ENCODE peak calls at places on chromosomes 6 and 20, in seven cellular contexts. Z, T, B, P, U, M and L are unnamed samples. For H3K4me1 and H3K9me3, the result is how much of the 10 kb centered on the place peaks cover.

GRCh38 chr20:44714701-44715494 is at the start of gene CCN5:
- DNase-seq in P (no peak), M (peak), B (peak), T (peak), Z (no peak), U (peak), L (no peak)

GRCh38 chr20:61254881-61255589 is 3.0 kb downstream of the CDH4 start:
- DNase-seq in U (peak), T (no peak), M (peak), P (no peak), Z (no peak), B (no peak), L (no peak)

GRCh38 chr6:146026873-146027272 is 2.0 kb upstream of the GRM1 start:
- DNase-seq in T (no peak), M (no peak), B (no peak), P (no peak), U (no peak), Z (no peak), L (no peak)

GRCh38 chr6:132687306-132687705 is 26.5 kb downstream of the VNN1 start:
- DNase-seq in U (peak), T (no peak), Z (peak), M (peak), B (no peak), P (no peak), L (no peak)

GRCh38 chr20:23159256-23159922 is 73.3 kb upstream of the CD93 start:
- DNase-seq in U (no peak), T (no peak), P (no peak), Z (no peak), M (no peak), B (no peak), L (no peak)

GRCh38 chr20:62133864-62134263 is 9.3 kb downstream of the PSMA7 start:
- DNase-seq in U (no peak), M (no peak), B (no peak), Z (no peak), T (no peak), P (no peak), L (no peak)

GRCh38 chr6:130215526-130215925 is 7.2 kb downstream of the SAMD3 start:
- DNase-seq in M (no peak), T (no peak), Z (no peak), P (peak), B (no peak), U (no peak), L (peak)

GRCh38 chr6:26659042-26659359 is 545 bp downstream of the ZNF322 start:
- DNase-seq in M (no peak), U (peak), Z (no peak), T (no peak), P (no peak), B (no peak), L (no peak)

GRCh38 chr6:121823437-121823851 is 388.0 kb downstream of the GJA1 start:
- DNase-seq in B (no peak), T (no peak), U (no peak), Z (peak), M (peak), P (no peak), L (no peak)

GRCh38 chr20:47221036-47221625 is 135.4 kb downstream of the ZMYND8 start:
- DNase-seq in M (no peak), B (no peak), P (no peak), Z (no peak), U (no peak), T (no peak), L (no peak)

GRCh38 chr20:49882171-49882970 is 33.0 kb downstream of the SPATA2 start:
- DNase-seq in U (no peak), T (no peak), M (no peak), B (no peak), Z (no peak), P (no peak), L (no peak)

GRCh38 chr6:35804996-35805736 is at the start of gene LHFPL5:
- DNase-seq in U (no peak), T (peak), M (no peak), Z (peak), B (peak), P (peak), L (peak)

GRCh38 chr6:42333622-42334021 is 116.0 kb upstream of the MRPS10 start:
- DNase-seq in T (no peak), M (no peak), P (no peak), Z (no peak), B (no peak), U (no peak), L (no peak)

GRCh38 chr6:121436966-121437756 is 1.7 kb downstream of the GJA1 start:
- DNase-seq in B (peak), P (no peak), T (no peak), M (peak), Z (no peak), U (peak), L (peak)

GRCh38 chr6:136208783-136209182 is 41.3 kb downstream of the MTFR2 start:
- DNase-seq in B (no peak), U (no peak), Z (no peak), P (no peak), T (no peak), M (no peak), L (no peak)

GRCh38 chr20:3808141-3808479 is 12.0 kb downstream of the CDC25B start:
- DNase-seq in T (peak), M (peak), U (peak), Z (peak), B (peak), P (no peak), L (no peak)

GRCh38 chr20:33653900-33654596 is 8.1 kb upstream of the C20orf144 start:
- DNase-seq in P (no peak), B (no peak), U (peak), T (peak), M (no peak), Z (peak), L (no peak)

GRCh38 chr6:125019281-125019680 is 57.0 kb downstream of the RNF217 start:
- DNase-seq in Z (no peak), U (no peak), M (no peak), P (no peak), B (no peak), T (no peak), L (no peak)

GRCh38 chr6:125018136-125018535 is 55.9 kb downstream of the RNF217 start:
- DNase-seq in M (no peak), B (no peak), U (no peak), P (no peak), Z (no peak), T (no peak), L (no peak)

GRCh38 chr6:125019873-125020272 is 57.6 kb downstream of the RNF217 start:
- DNase-seq in M (no peak), U (no peak), T (no peak), Z (no peak), P (no peak), B (no peak), L (no peak)

GRCh38 chr6:125014157-125014957 is 52.1 kb downstream of the RNF217 start:
- DNase-seq in T (no peak), P (no peak), B (no peak), M (peak), U (peak), Z (no peak), L (no peak)

DNA sequence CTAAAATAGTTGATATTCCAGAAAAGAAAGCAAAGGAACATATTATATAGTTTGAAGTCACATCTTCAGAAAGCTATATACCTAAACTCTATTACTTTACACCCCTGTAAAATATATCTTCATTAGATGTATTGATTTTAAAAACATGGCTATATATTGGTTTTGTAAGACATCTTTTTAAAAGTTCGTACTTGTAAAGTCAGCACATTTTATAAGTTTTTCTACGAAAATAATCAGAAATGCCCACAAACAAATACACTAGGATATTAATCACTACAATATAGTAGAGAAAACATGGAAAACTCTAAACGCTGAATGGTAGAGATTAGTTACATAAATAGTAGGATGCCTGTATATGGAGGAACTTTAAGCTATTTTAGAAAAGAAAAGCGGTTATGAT is 52.9 kb downstream of the RNF217 start:
- DNase-seq in P (no peak), T (no peak), M (no peak), U (no peak), B (no peak), Z (no peak), L (no peak)
- H3K4me1 ChIP-seq in P (under half), T (under half), M (under half), U (under half), B (under half), Z (under half), L (under half)

DNA sequence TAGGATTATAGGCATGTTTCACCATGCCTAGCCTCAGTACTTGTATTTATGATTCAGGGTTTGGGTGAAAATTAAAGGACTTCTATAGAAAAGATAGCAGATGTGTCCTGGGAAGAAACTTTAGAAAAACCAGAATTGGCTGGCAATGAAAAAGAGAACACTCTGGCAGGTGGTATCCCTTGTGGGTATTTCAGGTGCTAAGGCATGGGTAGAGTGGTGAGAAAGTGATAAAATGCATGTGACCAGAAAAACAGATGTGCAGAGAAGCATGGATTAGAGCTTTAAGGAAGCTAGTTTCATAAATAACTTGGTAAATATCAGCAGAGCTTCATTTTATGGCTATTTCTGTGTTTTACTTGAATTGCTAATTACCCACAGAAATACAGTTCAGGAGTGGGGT is 622.2 kb downstream of the DOK5 start:
- DNase-seq in T (no peak), M (no peak), P (no peak), B (no peak), U (no peak), Z (no peak), L (no peak)
- H3K9me3 ChIP-seq in T (under half), M (under half), P (under half), B (under half), U (under half), Z (under half), L (under half)

GRCh38 chr6:151509048-151509447 is 15.2 kb downstream of the CCDC170 start:
- DNase-seq in Z (no peak), B (no peak), U (no peak), M (no peak), T (no peak), P (no peak), L (no peak)
- H3K4me3 ChIP-seq in Z (no peak), B (no peak), U (no peak), M (no peak), T (no peak), P (no peak), L (no peak)

GRCh38 chr6:25014806-25015560 is 79.2 kb upstream of the RIPOR2 start:
- DNase-seq in B (no peak), T (no peak), M (peak), U (peak), P (no peak), Z (peak), L (no peak)

GRCh38 chr6:25013249-25013648 is 77.5 kb upstream of the RIPOR2 start:
- DNase-seq in B (no peak), U (no peak), Z (no peak), P (no peak), M (no peak), T (no peak), L (no peak)

GRCh38 chr6:25010917-25011625 is 75.3 kb upstream of the RIPOR2 start:
- DNase-seq in U (peak), M (peak), Z (no peak), P (no peak), B (no peak), T (no peak), L (no peak)

GRCh38 chr6:25014375-25014774 is 78.6 kb upstream of the RIPOR2 start:
- DNase-seq in M (no peak), B (no peak), Z (no peak), T (no peak), P (no peak), U (no peak), L (no peak)

GRCh38 chr6:25012657-25013056 is 76.9 kb upstream of the RIPOR2 start:
- DNase-seq in U (peak), T (no peak), Z (peak), M (peak), P (no peak), B (no peak), L (no peak)
- H3K4me1 ChIP-seq in U (half or more), T (under half), Z (under half), M (under half), P (half or more), B (under half), L (under half)

GRCh38 chr6:56521988-56522387 is 120.7 kb downstream of the DST start:
- DNase-seq in M (peak), T (no peak), P (no peak), B (no peak), U (no peak), Z (no peak), L (no peak)

GRCh38 chr6:56520218-56520617 is 122.5 kb downstream of the DST start:
- DNase-seq in B (no peak), T (no peak), M (no peak), Z (no peak), U (no peak), P (no peak), L (no peak)

GRCh38 chr6:56522871-56523270 is 119.8 kb downstream of the DST start:
- DNase-seq in T (no peak), Z (no peak), B (no peak), P (no peak), M (no peak), U (no peak), L (no peak)

GRCh38 chr6:56518995-56519767 is 123.5 kb downstream of the DST start:
- DNase-seq in T (no peak), P (no peak), M (no peak), U (no peak), Z (no peak), B (no peak), L (no peak)

DNA sequence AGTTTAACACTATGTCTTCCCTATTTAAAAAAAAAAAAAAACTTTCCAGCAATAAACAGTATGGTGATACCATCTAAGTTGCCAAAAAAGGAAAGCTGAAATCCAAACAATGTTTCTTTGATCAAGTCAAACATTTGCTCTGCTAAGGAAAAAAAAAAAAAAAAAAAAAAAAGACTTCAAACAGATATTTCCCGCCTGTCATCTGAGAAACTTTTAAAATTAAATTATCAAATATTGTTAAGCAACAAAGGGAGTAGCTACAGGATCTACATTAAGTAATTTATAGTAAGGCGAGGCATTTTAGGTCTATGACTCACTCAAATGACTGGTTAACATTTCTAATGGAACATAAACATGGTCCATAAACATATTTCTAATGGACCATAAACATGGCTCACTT is 121.2 kb downstream of the DST start:
- DNase-seq in U (no peak), P (no peak), Z (no peak), T (no peak), B (no peak), M (peak), L (no peak)
- H3K9me3 ChIP-seq in U (under half), P (under half), Z (under half), T (under half), B (under half), M (under half), L (under half)

GRCh38 chr20:63311186-63311832 is 18.3 kb downstream of the COL20A1 start:
- DNase-seq in M (no peak), P (no peak), U (no peak), Z (no peak), B (no peak), T (no peak), L (no peak)
- H3K4me3 ChIP-seq in M (no peak), P (no peak), U (no peak), Z (no peak), B (no peak), T (no peak), L (no peak)